ENCODE peak calls at places on chromosomes 4 and X, in seven cellular contexts. Z is H54; Y is frontal cortex; Q is putamen; I is stimulated activated CD4-positive, alpha-beta T cell treated with anti-CD3 and anti-CD28 coated beads, TNF-alpha, amount 100 ng/mL, for 4 hours; D is HCEC 1CT; N is activated CD8-positive, alpha-beta memory T cell treated with anti-CD3 and anti-CD28 coated beads, Interleukin-2, amount 50 U/mL, for 4 hours. G is an unnamed sample.

GRCh38 chrX:10198254-10198653 is 41.5 kb downstream of the CLCN4 start:
- DNase-seq in I (no peak), N (no peak), Z (no peak), Q (no peak), D (peak; percentile 50), Y (no peak), G (no peak)

GRCh38 chr4:140947507-140947906 is 185.8 kb downstream of the RNF150 start:
- DNase-seq in Z (no peak), D (no peak), Q (no peak), I (no peak), N (no peak), Y (no peak), G (peak; percentile 18)

GRCh38 chr4:129240816-129241215 is 144.9 kb downstream of the C4orf33 start:
- DNase-seq in D (no peak), I (no peak), N (no peak), Z (no peak), Y (no peak), Q (no peak), G (peak; percentile 39)

GRCh38 chr4:24809376-24809775 is 14.0 kb downstream of the SOD3 start:
- DNase-seq in N (no peak), Q (no peak), D (no peak), Y (no peak), Z (no peak), I (no peak), G (no peak)

GRCh38 chr4:173932701-173933100 is 350.8 kb downstream of the FBXO8 start:
- DNase-seq in N (no peak), Y (no peak), Z (no peak), Q (no peak), I (no peak), D (no peak), G (no peak)

GRCh38 chr4:23827971-23828680 is 61.7 kb downstream of the PPARGC1A start:
- DNase-seq in N (no peak), Q (no peak), Y (no peak), D (peak; percentile 36), I (no peak), Z (no peak), G (no peak)

GRCh38 chr4:66475596-66475995 is 805.3 kb upstream of the EPHA5 start:
- DNase-seq in Y (no peak), I (no peak), N (no peak), D (no peak), Z (no peak), Q (no peak), G (no peak)

GRCh38 chr4:181662383-181662782 is 580.8 kb upstream of the TENM3 start:
- DNase-seq in I (no peak), Z (no peak), Y (no peak), Q (peak; percentile 28), N (no peak), D (peak; percentile 43), G (no peak)

GRCh38 chrX:4091046-4091760 is 377.8 kb upstream of the PRKX start:
- DNase-seq in I (no peak), D (no peak), N (no peak), Z (no peak), Q (no peak), Y (no peak), G (no peak)

GRCh38 chr4:4668355-4669210 is 126.7 kb upstream of the STX18 start:
- DNase-seq in Y (no peak), Z (no peak), D (no peak), Q (no peak), N (no peak), I (no peak), G (no peak)

GRCh38 chrX:6228720-6229119 is at the start of gene NLGN4X:
- DNase-seq in Q (peak; percentile 73), Y (no peak), D (no peak), Z (no peak), I (no peak), N (no peak), G (no peak)

GRCh38 chrX:27924261-27924660 is 57.0 kb downstream of the DCAF8L1 start:
- DNase-seq in Y (no peak), I (no peak), Z (no peak), D (no peak), N (no peak), Q (no peak), G (no peak)

GRCh38 chrX:70444326-70445196 is at the start of gene DLG3:
- DNase-seq in Q (peak; percentile 74), N (no peak), Z (peak; percentile 57), D (peak; percentile 39), I (no peak), Y (no peak), G (peak; percentile 58)

GRCh38 chrX:29470029-29470428 is 745.3 kb upstream of the MAGEB2 start:
- DNase-seq in I (no peak), Z (no peak), N (no peak), Y (no peak), D (peak; percentile 39), Q (no peak), G (no peak)

GRCh38 chr4:139668036-139668435 is 2.4 kb downstream of the MGST2 start:
- DNase-seq in I (no peak), D (no peak), Q (no peak), N (no peak), Z (no peak), Y (no peak), G (no peak)

GRCh38 chr4:173002840-173003561 is 165.6 kb upstream of the GALNT7 start:
- DNase-seq in Y (no peak), Z (no peak), Q (no peak), N (no peak), I (no peak), D (no peak), G (no peak)

GRCh38 chr4:34289489-34289888 is 1954.8 kb downstream of the ARAP2 start:
- DNase-seq in Q (no peak), Z (no peak), Y (no peak), I (no peak), D (no peak), N (no peak), G (no peak)

GRCh38 chr4:17958185-17958584 is 63.4 kb downstream of the LCORL start:
- DNase-seq in N (no peak), Q (no peak), I (no peak), Y (no peak), D (no peak), Z (no peak), G (no peak)

GRCh38 chr4:113300384-113301011 is 251.0 kb downstream of the ANK2 start:
- DNase-seq in Z (peak; percentile 9), Q (no peak), Y (no peak), I (no peak), N (no peak), D (peak; percentile 34), G (no peak)

GRCh38 chrX:6002056-6002455 is 226.6 kb downstream of the NLGN4X start:
- DNase-seq in Q (no peak), D (no peak), N (no peak), I (no peak), Y (no peak), Z (no peak), G (no peak)

GRCh38 chr4:81807927-81808672 is 336.4 kb upstream of the RASGEF1B start:
- DNase-seq in Q (no peak), N (no peak), D (no peak), Z (no peak), Y (no peak), I (no peak), G (peak; percentile 26)

GRCh38 chr4:181971411-181971810 is 271.8 kb upstream of the TENM3 start:
- DNase-seq in N (no peak), Z (no peak), I (no peak), D (no peak), Q (no peak), Y (no peak), G (no peak)

GRCh38 chrX:153968754-153969124 is 2.9 kb downstream of the HCFC1 start:
- DNase-seq in Z (no peak), Y (no peak), I (no peak), D (no peak), Q (no peak), N (peak; percentile 46), G (peak; percentile 55)

GRCh38 chr4:186728631-186729271 is 5.1 kb upstream of the FAT1 start:
- DNase-seq in D (peak; percentile 17), Y (no peak), Q (no peak), I (no peak), N (no peak), Z (no peak), G (no peak)

GRCh38 chr4:120685756-120686278 is 236.7 kb downstream of the PRDM5 start:
- DNase-seq in N (no peak), Q (no peak), Z (no peak), Y (no peak), I (no peak), D (no peak), G (no peak)

GRCh38 chrX:17527135-17527701 is 152.2 kb downstream of the NHS start:
- DNase-seq in Q (peak; percentile 7), D (no peak), Z (no peak), N (no peak), I (no peak), Y (peak; percentile 8), G (no peak)

GRCh38 chrX:120205816-120206753 is 44.5 kb upstream of the ZBTB33 start:
- DNase-seq in Z (no peak), Q (no peak), I (no peak), Y (no peak), D (no peak), N (no peak), G (no peak)

GRCh38 chr4:102871772-102872171 is 3.0 kb downstream of the CISD2 start:
- DNase-seq in D (no peak), Q (no peak), Z (no peak), I (no peak), N (no peak), Y (no peak), G (no peak)

GRCh38 chr4:985123-985830 is 1.6 kb upstream of the IDUA start:
- DNase-seq in Y (no peak), Q (no peak), N (peak; percentile 74), D (no peak), I (peak; percentile 65), Z (no peak), G (peak; percentile 32)

GRCh38 chr4:8345053-8345945 is 75.7 kb downstream of the HTRA3 start:
- DNase-seq in Y (no peak), Q (no peak), D (no peak), N (no peak), I (no peak), Z (no peak), G (no peak)

GRCh38 chr4:158444621-158445020 is 77.1 kb upstream of the RXFP1 start:
- DNase-seq in I (no peak), D (peak; percentile 25), Z (no peak), Q (no peak), N (no peak), Y (no peak), G (no peak)

GRCh38 chr4:140047781-140048180 is 106.2 kb downstream of the MAML3 start:
- DNase-seq in D (no peak), I (no peak), Q (no peak), Y (no peak), Z (no peak), N (no peak), G (no peak)

GRCh38 chrX:150446995-150447394 is 83.9 kb downstream of the MAMLD1 start:
- DNase-seq in Z (no peak), Q (no peak), Y (no peak), I (no peak), N (no peak), D (no peak), G (no peak)

GRCh38 chr4:185754961-185755360 is 57.0 kb downstream of the SORBS2 start:
- DNase-seq in Y (no peak), D (no peak), I (no peak), N (no peak), Z (no peak), Q (no peak), G (no peak)

GRCh38 chr4:5203309-5203708 is 152.0 kb downstream of the STK32B start:
- DNase-seq in Z (no peak), D (no peak), Y (no peak), I (no peak), Q (no peak), N (no peak), G (no peak)

GRCh38 chrX:50838820-50839600 is 25.0 kb upstream of the SHROOM4 start:
- DNase-seq in N (no peak), Q (no peak), Z (no peak), D (no peak), I (no peak), Y (no peak), G (no peak)

GRCh38 chr4:75584067-75584466 is 28.2 kb downstream of the ODAPH start:
- DNase-seq in N (no peak), Q (no peak), D (no peak), I (no peak), Y (no peak), Z (no peak), G (no peak)

GRCh38 chr4:36243355-36244256 is 708 bp downstream of the ARAP2 start:
- DNase-seq in D (no peak), I (no peak), Z (peak; percentile 19), Y (peak; percentile 60), Q (peak; percentile 76), N (peak; percentile 59), G (no peak)

G was measured in BE2C.